ENCODE peak calls at places on chromosomes 2 and 18, in seven cellular contexts. One of them, this sample, is unnamed.

GRCh38 chr2:9758741-9759140 is 84.5 kb upstream of the TAF1B start:
- DNase-seq in foreskin fibroblast: no peak
- DNase-seq in activated CD4-positive, CD25-positive, alpha-beta regulatory T cell: no peak
- DNase-seq in epithelial cell of esophagus: peak; percentile 73
- DNase-seq in endothelial cell: no peak
- DNase-seq in right lobe of liver: no peak
- DNase-seq in choroid plexus epithelial cell: no peak
- DNase-seq in this sample: no peak

GRCh38 chr2:234135750-234136221 is 85.3 kb downstream of the SPP2 start:
- DNase-seq in foreskin fibroblast: peak; percentile 85
- DNase-seq in activated CD4-positive, CD25-positive, alpha-beta regulatory T cell: no peak
- DNase-seq in epithelial cell of esophagus: peak; percentile 80
- DNase-seq in endothelial cell: peak; percentile 66
- DNase-seq in right lobe of liver: peak; percentile 56
- DNase-seq in choroid plexus epithelial cell: peak; percentile 82
- DNase-seq in this sample: peak; percentile 96

GRCh38 chr2:2715036-2715818 is 384.2 kb upstream of the MYT1L start:
- DNase-seq in foreskin fibroblast: no peak
- DNase-seq in activated CD4-positive, CD25-positive, alpha-beta regulatory T cell: no peak
- DNase-seq in epithelial cell of esophagus: no peak
- DNase-seq in endothelial cell: no peak
- DNase-seq in right lobe of liver: no peak
- DNase-seq in choroid plexus epithelial cell: no peak
- DNase-seq in this sample: no peak

GRCh38 chr2:168394262-168394661 is 61.8 kb upstream of the CERS6 start:
- DNase-seq in foreskin fibroblast: no peak
- DNase-seq in activated CD4-positive, CD25-positive, alpha-beta regulatory T cell: no peak
- DNase-seq in epithelial cell of esophagus: no peak
- DNase-seq in endothelial cell: no peak
- DNase-seq in right lobe of liver: no peak
- DNase-seq in choroid plexus epithelial cell: no peak
- DNase-seq in this sample: no peak

GRCh38 chr2:42216712-42217111 is 47.6 kb downstream of the EML4 start:
- DNase-seq in foreskin fibroblast: peak; percentile 82
- DNase-seq in activated CD4-positive, CD25-positive, alpha-beta regulatory T cell: no peak
- DNase-seq in epithelial cell of esophagus: peak; percentile 45
- DNase-seq in endothelial cell: no peak
- DNase-seq in right lobe of liver: no peak
- DNase-seq in choroid plexus epithelial cell: peak; percentile 70
- DNase-seq in this sample: peak; percentile 25

GRCh38 chr18:31252522-31252921 is 65.4 kb upstream of the DSG1 start:
- DNase-seq in foreskin fibroblast: no peak
- DNase-seq in activated CD4-positive, CD25-positive, alpha-beta regulatory T cell: no peak
- DNase-seq in epithelial cell of esophagus: no peak
- DNase-seq in endothelial cell: no peak
- DNase-seq in right lobe of liver: no peak
- DNase-seq in choroid plexus epithelial cell: no peak
- DNase-seq in this sample: no peak

GRCh38 chr2:96580771-96581170 is 44.2 kb downstream of the ARID5A start:
- DNase-seq in foreskin fibroblast: peak; percentile 64
- DNase-seq in activated CD4-positive, CD25-positive, alpha-beta regulatory T cell: no peak
- DNase-seq in epithelial cell of esophagus: peak; percentile 63
- DNase-seq in endothelial cell: no peak
- DNase-seq in right lobe of liver: no peak
- DNase-seq in choroid plexus epithelial cell: peak; percentile 28
- DNase-seq in this sample: no peak

GRCh38 chr2:71469403-71470398 is 16.3 kb downstream of the DYSF start:
- DNase-seq in foreskin fibroblast: no peak
- DNase-seq in activated CD4-positive, CD25-positive, alpha-beta regulatory T cell: no peak
- DNase-seq in epithelial cell of esophagus: no peak
- DNase-seq in endothelial cell: no peak
- DNase-seq in right lobe of liver: no peak
- DNase-seq in choroid plexus epithelial cell: no peak
- DNase-seq in this sample: no peak

GRCh38 chr2:217103752-217104540 is 244.1 kb upstream of the TNP1 start:
- DNase-seq in foreskin fibroblast: peak; percentile 70
- DNase-seq in activated CD4-positive, CD25-positive, alpha-beta regulatory T cell: no peak
- DNase-seq in epithelial cell of esophagus: peak; percentile 85
- DNase-seq in endothelial cell: no peak
- DNase-seq in right lobe of liver: no peak
- DNase-seq in choroid plexus epithelial cell: peak; percentile 46
- DNase-seq in this sample: peak; percentile 96

GRCh38 chr2:151189125-151189524 is 72.5 kb downstream of the RBM43 start:
- DNase-seq in foreskin fibroblast: no peak
- DNase-seq in activated CD4-positive, CD25-positive, alpha-beta regulatory T cell: no peak
- DNase-seq in epithelial cell of esophagus: no peak
- DNase-seq in endothelial cell: no peak
- DNase-seq in right lobe of liver: no peak
- DNase-seq in choroid plexus epithelial cell: no peak
- DNase-seq in this sample: peak; percentile 16

GRCh38 chr2:28269019-28269784 is 123.5 kb upstream of the FOSL2 start:
- DNase-seq in foreskin fibroblast: peak; percentile 37
- DNase-seq in activated CD4-positive, CD25-positive, alpha-beta regulatory T cell: no peak
- DNase-seq in epithelial cell of esophagus: peak; percentile 75
- DNase-seq in endothelial cell: no peak
- DNase-seq in right lobe of liver: no peak
- DNase-seq in choroid plexus epithelial cell: peak; percentile 55
- DNase-seq in this sample: peak; percentile 75

GRCh38 chr2:56013475-56013874 is 89.9 kb upstream of the EFEMP1 start:
- DNase-seq in foreskin fibroblast: no peak
- DNase-seq in activated CD4-positive, CD25-positive, alpha-beta regulatory T cell: no peak
- DNase-seq in epithelial cell of esophagus: peak; percentile 9
- DNase-seq in endothelial cell: no peak
- DNase-seq in right lobe of liver: no peak
- DNase-seq in choroid plexus epithelial cell: no peak
- DNase-seq in this sample: peak; percentile 11

GRCh38 chr2:101011152-101011551 is 9.1 kb downstream of the RPL31 start:
- DNase-seq in foreskin fibroblast: no peak
- DNase-seq in activated CD4-positive, CD25-positive, alpha-beta regulatory T cell: no peak
- DNase-seq in epithelial cell of esophagus: no peak
- DNase-seq in endothelial cell: no peak
- DNase-seq in right lobe of liver: no peak
- DNase-seq in choroid plexus epithelial cell: no peak
- DNase-seq in this sample: no peak

GRCh38 chr2:97906309-97906708 is 89.4 kb downstream of the TMEM131 start:
- DNase-seq in foreskin fibroblast: no peak
- DNase-seq in activated CD4-positive, CD25-positive, alpha-beta regulatory T cell: no peak
- DNase-seq in epithelial cell of esophagus: no peak
- DNase-seq in endothelial cell: no peak
- DNase-seq in right lobe of liver: no peak
- DNase-seq in choroid plexus epithelial cell: peak; percentile 6
- DNase-seq in this sample: no peak

GRCh38 chr2:223055140-223055539 is 3.1 kb downstream of the KCNE4 start:
- DNase-seq in foreskin fibroblast: no peak
- DNase-seq in activated CD4-positive, CD25-positive, alpha-beta regulatory T cell: no peak
- DNase-seq in epithelial cell of esophagus: no peak
- DNase-seq in endothelial cell: no peak
- DNase-seq in right lobe of liver: no peak
- DNase-seq in choroid plexus epithelial cell: peak; percentile 91
- DNase-seq in this sample: no peak

GRCh38 chr2:27316655-27317412 is 6.1 kb downstream of the MPV17 start:
- DNase-seq in foreskin fibroblast: peak; percentile 45
- DNase-seq in activated CD4-positive, CD25-positive, alpha-beta regulatory T cell: no peak
- DNase-seq in epithelial cell of esophagus: no peak
- DNase-seq in endothelial cell: no peak
- DNase-seq in right lobe of liver: no peak
- DNase-seq in choroid plexus epithelial cell: no peak
- DNase-seq in this sample: no peak

GRCh38 chr2:200781626-200782025 is 30.1 kb upstream of the BZW1 start:
- DNase-seq in foreskin fibroblast: no peak
- DNase-seq in activated CD4-positive, CD25-positive, alpha-beta regulatory T cell: no peak
- DNase-seq in epithelial cell of esophagus: peak; percentile 65
- DNase-seq in endothelial cell: no peak
- DNase-seq in right lobe of liver: no peak
- DNase-seq in choroid plexus epithelial cell: no peak
- DNase-seq in this sample: peak; percentile 23

GRCh38 chr2:27501042-27501441 is 4.4 kb downstream of the GCKR start:
- DNase-seq in foreskin fibroblast: no peak
- DNase-seq in activated CD4-positive, CD25-positive, alpha-beta regulatory T cell: no peak
- DNase-seq in epithelial cell of esophagus: peak; percentile 53
- DNase-seq in endothelial cell: no peak
- DNase-seq in right lobe of liver: peak; percentile 95
- DNase-seq in choroid plexus epithelial cell: no peak
- DNase-seq in this sample: peak; percentile 25

This sample was measured in kidney tubule cell.